ENCODE peak calls at places on chromosomes 11 and 22, in five cellular contexts. One of them, this sample, is unnamed. For H3K4me1, the result is how much of the 10 kb centered on the place peaks cover.

GRCh38 chr11:93831343-93832082 is 18.9 kb downstream of the VSTM5 start:
- DNase-seq in transverse colon: no peak
- DNase-seq in right lobe of liver: no peak
- DNase-seq in suprapubic skin: no peak
- DNase-seq in IMR-90: no peak
- DNase-seq in this sample: no peak

GRCh38 chr11:96149743-96150555 is 193.0 kb downstream of the MAML2 start:
- DNase-seq in transverse colon: no peak
- DNase-seq in right lobe of liver: no peak
- DNase-seq in suprapubic skin: no peak
- DNase-seq in IMR-90: peak
- DNase-seq in this sample: no peak

GRCh38 chr11:123622576-123622975 is 31.8 kb downstream of the SCN3B start:
- DNase-seq in transverse colon: no peak
- DNase-seq in right lobe of liver: no peak
- DNase-seq in suprapubic skin: no peak
- DNase-seq in IMR-90: no peak
- DNase-seq in this sample: no peak

GRCh38 chr11:102914238-102915043 is 39.7 kb upstream of the MMP12 start:
- DNase-seq in transverse colon: peak
- DNase-seq in right lobe of liver: peak
- DNase-seq in suprapubic skin: no peak
- DNase-seq in IMR-90: peak
- DNase-seq in this sample: no peak

GRCh38 chr22:30000566-30000965 is 79.7 kb upstream of the HORMAD2 start:
- DNase-seq in transverse colon: no peak
- DNase-seq in right lobe of liver: no peak
- DNase-seq in suprapubic skin: no peak
- DNase-seq in IMR-90: peak
- DNase-seq in this sample: no peak

GRCh38 chr22:30220338-30221009 is 26.1 kb downstream of the LIF start:
- DNase-seq in transverse colon: no peak
- DNase-seq in right lobe of liver: no peak
- DNase-seq in suprapubic skin: no peak
- DNase-seq in IMR-90: no peak
- DNase-seq in this sample: no peak

GRCh38 chr11:113398669-113399430 is 11.3 kb downstream of the ANKK1 start:
- DNase-seq in transverse colon: no peak
- DNase-seq in right lobe of liver: no peak
- DNase-seq in suprapubic skin: peak
- DNase-seq in IMR-90: no peak
- DNase-seq in this sample: no peak

GRCh38 chr11:82754410-82754809 is 20.7 kb upstream of the FAM181B start:
- DNase-seq in transverse colon: no peak
- DNase-seq in right lobe of liver: no peak
- DNase-seq in suprapubic skin: no peak
- DNase-seq in IMR-90: no peak
- DNase-seq in this sample: no peak

GRCh38 chr11:92531051-92531747 is 306.6 kb downstream of the FAT3 start:
- DNase-seq in transverse colon: no peak
- DNase-seq in right lobe of liver: no peak
- DNase-seq in suprapubic skin: no peak
- DNase-seq in IMR-90: no peak
- DNase-seq in this sample: no peak

GRCh38 chr11:46537851-46538295 is 56.0 kb downstream of the AMBRA1 start:
- DNase-seq in transverse colon: peak
- DNase-seq in right lobe of liver: peak
- DNase-seq in suprapubic skin: no peak
- DNase-seq in IMR-90: peak
- DNase-seq in this sample: peak

GRCh38 chr22:47090591-47091240 is 328.3 kb downstream of the TBC1D22A start:
- DNase-seq in transverse colon: no peak
- DNase-seq in right lobe of liver: no peak
- DNase-seq in suprapubic skin: peak
- DNase-seq in IMR-90: peak
- DNase-seq in this sample: no peak

GRCh38 chr11:56848105-56848809 is 99.8 kb upstream of the OR9G4 start:
- DNase-seq in transverse colon: no peak
- DNase-seq in right lobe of liver: no peak
- DNase-seq in suprapubic skin: no peak
- DNase-seq in IMR-90: no peak
- DNase-seq in this sample: no peak

GRCh38 chr11:108019870-108020540 is 11.3 kb downstream of the CUL5 start:
- DNase-seq in transverse colon: no peak
- DNase-seq in right lobe of liver: no peak
- DNase-seq in suprapubic skin: no peak
- DNase-seq in IMR-90: peak
- DNase-seq in this sample: no peak

GRCh38 chr22:36761553-36762240 is 14.2 kb downstream of the IFT27 start:
- DNase-seq in transverse colon: no peak
- DNase-seq in right lobe of liver: no peak
- DNase-seq in suprapubic skin: peak
- DNase-seq in IMR-90: no peak
- DNase-seq in this sample: no peak

GRCh38 chr11:106697058-106697457 is 321.2 kb downstream of the GUCY1A2 start:
- DNase-seq in transverse colon: no peak
- DNase-seq in right lobe of liver: no peak
- DNase-seq in suprapubic skin: no peak
- DNase-seq in IMR-90: peak
- DNase-seq in this sample: no peak

GRCh38 chr11:46444305-46444704 is 52.7 kb upstream of the CHRM4 start:
- DNase-seq in transverse colon: no peak
- DNase-seq in right lobe of liver: no peak
- DNase-seq in suprapubic skin: no peak
- DNase-seq in IMR-90: peak
- DNase-seq in this sample: no peak

GRCh38 chr11:15006139-15006759 is 34.1 kb upstream of the CALCA start:
- DNase-seq in transverse colon: no peak
- DNase-seq in right lobe of liver: no peak
- DNase-seq in suprapubic skin: no peak
- DNase-seq in IMR-90: peak
- DNase-seq in this sample: no peak

DNA sequence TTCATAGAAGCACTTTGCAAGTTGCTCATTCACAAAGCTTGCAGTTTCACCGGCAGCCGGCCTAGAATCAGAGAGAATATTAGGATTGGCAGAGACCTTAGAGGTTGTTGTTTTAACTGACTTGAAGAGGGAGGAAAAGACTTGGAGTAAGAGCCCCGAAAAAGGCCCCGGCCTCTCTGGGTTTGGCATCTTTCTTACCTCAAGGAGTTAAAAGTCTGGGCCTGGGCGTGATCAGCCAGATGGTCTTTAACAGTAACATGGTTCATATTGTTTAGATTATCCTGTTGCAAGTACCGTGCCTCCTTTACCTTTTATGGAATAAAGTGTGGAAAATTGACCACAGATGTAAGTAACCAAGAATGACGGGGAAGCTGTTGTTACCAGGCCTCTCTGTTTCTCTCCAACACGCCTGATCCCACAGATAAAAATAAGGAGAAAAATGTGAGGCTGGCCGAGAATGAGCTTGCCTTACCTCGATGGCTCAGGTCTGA is 56.2 kb downstream of the PARVA start:
- DNase-seq in transverse colon: peak
- DNase-seq in right lobe of liver: no peak
- DNase-seq in suprapubic skin: no peak
- DNase-seq in IMR-90: peak
- DNase-seq in this sample: no peak
- H3K4me1 ChIP-seq in transverse colon: half or more
- H3K4me1 ChIP-seq in right lobe of liver: under half
- H3K4me1 ChIP-seq in suprapubic skin: under half
- H3K4me1 ChIP-seq in IMR-90: under half
- H3K4me1 ChIP-seq in this sample: under half

GRCh38 chr22:35622132-35622913 is 5.2 kb upstream of the MB start:
- DNase-seq in transverse colon: peak
- DNase-seq in right lobe of liver: peak
- DNase-seq in suprapubic skin: peak
- DNase-seq in IMR-90: no peak
- DNase-seq in this sample: peak
- H3K4me1 ChIP-seq in transverse colon: under half
- H3K4me1 ChIP-seq in right lobe of liver: under half
- H3K4me1 ChIP-seq in suprapubic skin: under half
- H3K4me1 ChIP-seq in IMR-90: under half
- H3K4me1 ChIP-seq in this sample: under half

GRCh38 chr11:65113361-65113756 is 1.7 kb downstream of the TM7SF2 start:
- DNase-seq in transverse colon: no peak
- DNase-seq in right lobe of liver: no peak
- DNase-seq in suprapubic skin: peak
- DNase-seq in IMR-90: no peak
- DNase-seq in this sample: no peak
- H3K4me1 ChIP-seq in transverse colon: half or more
- H3K4me1 ChIP-seq in right lobe of liver: under half
- H3K4me1 ChIP-seq in suprapubic skin: half or more
- H3K4me1 ChIP-seq in IMR-90: under half
- H3K4me1 ChIP-seq in this sample: under half

DNA sequence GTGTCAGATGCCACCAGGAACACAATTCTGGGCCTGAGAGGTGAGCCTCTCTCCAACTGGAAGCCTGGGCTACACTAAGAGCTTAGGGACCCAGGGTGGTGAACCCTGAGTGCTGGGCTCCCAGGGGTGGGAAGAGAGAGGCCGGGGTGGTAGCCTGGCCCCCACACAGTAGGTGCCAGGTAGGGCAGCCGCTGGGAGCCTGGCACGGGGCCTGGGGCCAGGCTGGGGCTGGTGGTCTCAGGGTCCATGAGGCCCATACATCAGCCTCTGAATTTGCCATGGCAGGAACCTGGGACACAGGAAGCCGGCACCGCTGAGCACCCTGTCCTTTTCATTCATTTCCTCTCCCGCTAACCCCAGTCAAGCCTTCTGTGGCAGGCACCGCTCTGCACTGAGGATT is 8.5 kb downstream of the MYEOV start:
- DNase-seq in transverse colon: no peak
- DNase-seq in right lobe of liver: no peak
- DNase-seq in suprapubic skin: no peak
- DNase-seq in IMR-90: no peak
- DNase-seq in this sample: no peak
- H3K4me1 ChIP-seq in transverse colon: under half
- H3K4me1 ChIP-seq in right lobe of liver: under half
- H3K4me1 ChIP-seq in suprapubic skin: under half
- H3K4me1 ChIP-seq in IMR-90: under half
- H3K4me1 ChIP-seq in this sample: under half

GRCh38 chr11:66885469-66886316 is 28.8 kb downstream of the LRFN4 start:
- DNase-seq in transverse colon: no peak
- DNase-seq in right lobe of liver: no peak
- DNase-seq in suprapubic skin: no peak
- DNase-seq in IMR-90: no peak
- DNase-seq in this sample: no peak

GRCh38 chr11:66887531-66887930 is 30.7 kb downstream of the LRFN4 start:
- DNase-seq in transverse colon: no peak
- DNase-seq in right lobe of liver: no peak
- DNase-seq in suprapubic skin: no peak
- DNase-seq in IMR-90: no peak
- DNase-seq in this sample: no peak

GRCh38 chr11:66888282-66888681 is 31.4 kb downstream of the LRFN4 start:
- DNase-seq in transverse colon: no peak
- DNase-seq in right lobe of liver: peak
- DNase-seq in suprapubic skin: no peak
- DNase-seq in IMR-90: no peak
- DNase-seq in this sample: no peak

GRCh38 chr11:66886317-66886588 is 29.4 kb downstream of the LRFN4 start:
- DNase-seq in transverse colon: no peak
- DNase-seq in right lobe of liver: no peak
- DNase-seq in suprapubic skin: no peak
- DNase-seq in IMR-90: no peak
- DNase-seq in this sample: no peak

GRCh38 chr11:66886671-66887221 is 29.9 kb downstream of the LRFN4 start:
- DNase-seq in transverse colon: no peak
- DNase-seq in right lobe of liver: no peak
- DNase-seq in suprapubic skin: no peak
- DNase-seq in IMR-90: peak
- DNase-seq in this sample: no peak
- H3K4me1 ChIP-seq in transverse colon: under half
- H3K4me1 ChIP-seq in right lobe of liver: half or more
- H3K4me1 ChIP-seq in suprapubic skin: under half
- H3K4me1 ChIP-seq in IMR-90: under half
- H3K4me1 ChIP-seq in this sample: under half

DNA sequence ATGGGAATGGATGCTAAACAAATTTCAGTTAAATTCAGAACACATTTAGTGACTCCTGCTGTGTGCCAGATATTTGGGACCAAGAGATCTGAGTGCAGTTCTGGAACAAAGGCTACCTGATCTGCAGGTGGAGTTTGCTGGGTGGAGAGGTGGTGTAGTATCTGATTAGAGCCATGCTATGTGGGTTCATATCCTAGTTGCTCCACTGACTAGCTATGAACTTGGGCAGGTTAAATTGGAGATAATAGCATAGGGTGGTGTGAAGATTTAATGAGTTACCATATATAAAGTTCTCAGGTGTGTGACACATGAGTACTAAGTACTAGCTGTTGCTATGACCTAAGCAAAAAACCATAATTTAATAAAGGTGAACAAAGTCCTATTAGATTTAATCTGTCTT is 2.0 kb downstream of the ENDOD1 start:
- DNase-seq in transverse colon: no peak
- DNase-seq in right lobe of liver: no peak
- DNase-seq in suprapubic skin: no peak
- DNase-seq in IMR-90: no peak
- DNase-seq in this sample: no peak
- H3K4me1 ChIP-seq in transverse colon: half or more
- H3K4me1 ChIP-seq in right lobe of liver: under half
- H3K4me1 ChIP-seq in suprapubic skin: under half
- H3K4me1 ChIP-seq in IMR-90: under half
- H3K4me1 ChIP-seq in this sample: half or more

GRCh38 chr11:44608654-44609027 is 43.2 kb downstream of the CD82 start:
- DNase-seq in transverse colon: no peak
- DNase-seq in right lobe of liver: no peak
- DNase-seq in suprapubic skin: no peak
- DNase-seq in IMR-90: no peak
- DNase-seq in this sample: no peak

GRCh38 chr11:44609028-44609782 is 43.7 kb downstream of the CD82 start:
- DNase-seq in transverse colon: peak
- DNase-seq in right lobe of liver: no peak
- DNase-seq in suprapubic skin: no peak
- DNase-seq in IMR-90: no peak
- DNase-seq in this sample: no peak

GRCh38 chr11:44611088-44611487 is 45.6 kb downstream of the CD82 start:
- DNase-seq in transverse colon: no peak
- DNase-seq in right lobe of liver: no peak
- DNase-seq in suprapubic skin: no peak
- DNase-seq in IMR-90: no peak
- DNase-seq in this sample: no peak

GRCh38 chr11:44610556-44610955 is 45.1 kb downstream of the CD82 start:
- DNase-seq in transverse colon: no peak
- DNase-seq in right lobe of liver: no peak
- DNase-seq in suprapubic skin: no peak
- DNase-seq in IMR-90: no peak
- DNase-seq in this sample: no peak

DNA sequence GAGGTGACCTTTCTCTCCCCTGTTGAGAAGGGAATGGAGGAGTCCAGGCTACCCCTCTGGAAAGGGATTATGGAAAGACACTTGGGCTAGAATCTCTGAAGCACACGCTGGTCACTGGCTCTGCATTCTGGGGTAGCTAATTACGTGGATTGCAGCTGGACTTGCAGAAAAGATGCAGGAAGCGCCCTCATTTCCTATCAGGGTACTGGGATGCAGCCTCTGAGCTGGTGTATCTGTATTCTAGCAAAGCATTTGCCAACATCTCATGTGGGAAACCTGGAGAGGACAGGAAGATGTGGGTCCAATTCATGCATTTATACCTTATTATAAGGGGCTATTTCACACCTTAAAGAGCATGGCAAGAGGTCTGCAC is 44.3 kb downstream of the CD82 start:
- DNase-seq in transverse colon: no peak
- DNase-seq in right lobe of liver: no peak
- DNase-seq in suprapubic skin: no peak
- DNase-seq in IMR-90: no peak
- DNase-seq in this sample: no peak
- H3K4me1 ChIP-seq in transverse colon: under half
- H3K4me1 ChIP-seq in right lobe of liver: under half
- H3K4me1 ChIP-seq in suprapubic skin: under half
- H3K4me1 ChIP-seq in IMR-90: under half
- H3K4me1 ChIP-seq in this sample: half or more

GRCh38 chr22:20552913-20553401 is 45.5 kb downstream of the MED15 start:
- DNase-seq in transverse colon: no peak
- DNase-seq in right lobe of liver: no peak
- DNase-seq in suprapubic skin: no peak
- DNase-seq in IMR-90: peak
- DNase-seq in this sample: no peak
- H3K4me1 ChIP-seq in transverse colon: half or more
- H3K4me1 ChIP-seq in right lobe of liver: under half
- H3K4me1 ChIP-seq in suprapubic skin: half or more
- H3K4me1 ChIP-seq in IMR-90: under half
- H3K4me1 ChIP-seq in this sample: half or more